ENCODE peak calls at places on chromosomes 13 and 19, in ten cellular contexts. R, G, E, K, M, A, Q, Y, I and D are unnamed samples.

GRCh38 chr19:31349160-31349881 is at the start of gene TSHZ3:
- DNase-seq in E (peak; percentile 87), K (peak; percentile 78), A (no peak), G (peak; percentile 92), I (peak; percentile 46), Q (peak; percentile 92), M (peak; percentile 81), R (peak; percentile 58), Y (peak; percentile 56), D (peak; percentile 58)

GRCh38 chr13:31200636-31200970 is 828 bp downstream of the B3GLCT start:
- DNase-seq in Q (peak; percentile 23), K (peak; percentile 36), G (no peak), E (peak; percentile 61), R (no peak), M (peak; percentile 61), A (no peak), I (peak; percentile 37), Y (peak; percentile 26), D (peak; percentile 54)

GRCh38 chr19:3836887-3837286 is 32.0 kb downstream of the ZFR2 start:
- DNase-seq in A (no peak), Q (no peak), K (no peak), E (no peak), R (no peak), I (no peak), Y (no peak), G (no peak), M (no peak), D (no peak)

GRCh38 chr19:13006431-13007281 is 11.4 kb downstream of the NFIX start:
- DNase-seq in A (no peak), E (no peak), K (no peak), M (peak; percentile 81), Y (no peak), G (no peak), Q (no peak), I (peak; percentile 90), R (no peak), D (no peak)

GRCh38 chr13:87331178-87331577 is 340.0 kb upstream of the SLITRK5 start:
- DNase-seq in A (no peak), Y (peak; percentile 51), G (peak; percentile 1), E (no peak), I (no peak), M (no peak), R (no peak), K (no peak), Q (peak; percentile 74), D (no peak)

GRCh38 chr13:96091164-96091931 is 1.4 kb downstream of the HS6ST3 start:
- DNase-seq in E (no peak), Y (no peak), G (no peak), K (no peak), A (no peak), I (peak; percentile 33), M (peak; percentile 13), R (no peak), Q (no peak), D (peak; percentile 44)

GRCh38 chr13:92769064-92769463 is 457.5 kb upstream of the GPC6 start:
- DNase-seq in K (no peak), I (no peak), Q (peak; percentile 86), Y (no peak), A (no peak), R (no peak), G (peak; percentile 47), E (no peak), M (no peak), D (no peak)

GRCh38 chr19:11164879-11165406 is 9.4 kb upstream of the SPC24 start:
- DNase-seq in M (peak; percentile 85), K (no peak), A (no peak), E (peak; percentile 71), I (peak; percentile 75), Q (peak; percentile 93), R (no peak), G (peak; percentile 97), Y (peak; percentile 60), D (peak; percentile 31)

GRCh38 chr19:48728882-48729645 is 9.5 kb upstream of the MAMSTR start:
- DNase-seq in A (no peak), Q (no peak), E (no peak), M (no peak), R (no peak), G (peak; percentile 54), Y (no peak), I (no peak), K (no peak), D (no peak)

GRCh38 chr13:109666656-109667448 is 119.5 kb downstream of the IRS2 start:
- DNase-seq in G (peak; percentile 41), Y (no peak), M (no peak), A (no peak), I (no peak), R (no peak), Q (no peak), K (peak; percentile 29), E (no peak), D (no peak)

GRCh38 chr19:18594824-18595373 is 6.3 kb downstream of the REX1BD start:
- DNase-seq in R (no peak), Q (no peak), I (no peak), M (no peak), E (no peak), K (no peak), G (no peak), Y (no peak), A (no peak), D (no peak)

GRCh38 chr19:1063030-1063908 is 3.7 kb upstream of the ARHGAP45 start:
- DNase-seq in I (no peak), E (no peak), K (peak; percentile 77), R (peak; percentile 77), Q (no peak), M (peak; percentile 23), A (no peak), Y (no peak), G (no peak), D (no peak)

GRCh38 chr19:50327461-50328256 is 1.5 kb downstream of the KCNC3 start:
- DNase-seq in I (peak; percentile 10), E (no peak), A (no peak), K (no peak), Y (no peak), Q (no peak), G (no peak), M (no peak), R (no peak), D (no peak)

GRCh38 chr13:100789968-100790367 is 115.4 kb upstream of the TMTC4 start:
- DNase-seq in M (no peak), I (no peak), R (no peak), Y (no peak), Q (no peak), E (no peak), G (no peak), A (no peak), K (no peak), D (no peak)

GRCh38 chr19:2579678-2580280 is 103.9 kb downstream of the GADD45B start:
- DNase-seq in R (no peak), A (no peak), I (no peak), Q (no peak), Y (no peak), M (no peak), K (no peak), G (no peak), E (peak; percentile 25), D (no peak)
- TF ChIP-seq CTCF in R (no peak), A (no peak), I (no peak), Q (no peak), Y (no peak), M (no peak), K (no peak), G (no peak), E (no peak), D (no peak)

DNA sequence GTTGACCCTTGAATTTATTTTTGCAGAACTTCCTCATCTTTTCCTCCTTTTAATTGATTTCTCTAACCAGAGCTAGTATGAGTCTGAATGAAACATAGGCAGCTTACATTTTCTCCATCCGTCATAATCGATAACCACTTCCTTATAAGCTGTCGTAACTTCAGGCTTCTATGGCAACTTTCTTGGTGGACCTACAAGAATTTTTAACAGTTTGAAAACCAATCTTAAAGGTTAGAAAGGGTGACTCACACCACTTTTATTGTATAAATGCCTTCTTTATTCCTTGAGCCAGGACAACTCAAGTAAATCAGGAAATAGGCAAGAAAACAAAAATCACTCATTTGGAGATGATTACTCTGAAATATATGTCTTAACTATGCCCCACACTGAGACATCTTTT is 105.7 kb upstream of the KL start:
- DNase-seq in Y (no peak), G (no peak), I (no peak), K (no peak), R (no peak), E (no peak), Q (no peak), M (no peak), A (no peak), D (no peak)
- H3K4me3 ChIP-seq in Y (no peak overlapping the region), G (no peak overlapping the region), I (no peak overlapping the region), K (no peak overlapping the region), R (no peak overlapping the region), E (no peak overlapping the region), Q (no peak overlapping the region), M (no peak overlapping the region), A (no peak overlapping the region), D (no peak overlapping the region)

GRCh38 chr13:57557979-57558529 is 73.5 kb upstream of the PCDH17 start:
- DNase-seq in R (no peak), A (no peak), M (no peak), E (no peak), I (no peak), G (peak; percentile 11), K (peak; percentile 1), Q (peak; percentile 1), Y (no peak), D (no peak)
- TF ChIP-seq CTCF in R (no peak), A (peak; percentile 6), M (no peak), E (no peak), I (no peak), G (peak; percentile 22), K (no peak), Q (no peak), Y (no peak), D (no peak)

GRCh38 chr13:20505405-20506366 is 20.0 kb downstream of the CRYL1 start:
- DNase-seq in R (no peak), K (no peak), M (no peak), Y (no peak), A (no peak), I (no peak), G (no peak), Q (no peak), E (no peak), D (no peak)
- H3K4me3 ChIP-seq in R (no peak overlapping the region), K (no peak overlapping the region), M (no peak overlapping the region), Y (no peak overlapping the region), A (no peak overlapping the region), I (no peak overlapping the region), G (no peak overlapping the region), Q (no peak overlapping the region), E (no peak overlapping the region), D (no peak overlapping the region)

GRCh38 chr13:94674609-94675348 is 37.6 kb downstream of the SOX21 start:
- DNase-seq in Q (peak; percentile 50), R (peak; percentile 65), E (no peak), A (no peak), Y (peak; percentile 29), K (peak; percentile 66), I (no peak), M (no peak), G (peak; percentile 61), D (peak; percentile 59)
- TF ChIP-seq CTCF in Q (peak; percentile 70), R (peak; percentile 66), E (peak; percentile 51), A (peak; percentile 75), Y (no peak), K (peak; percentile 74), I (peak; percentile 48), M (peak; percentile 56), G (peak; percentile 76), D (peak; percentile 53)